ENCODE peak calls at places on chromosomes 2 and 18, in nine cellular contexts. X is A549, R is NCI-H2081, J is 8988T, Z is cardiac septum, H is GM23248, P is lung microvascular endothelial cell, N is AG20443, F is Calu3. B is an unnamed sample.

GRCh38 chr18:67135981-67136380 is 380.5 kb downstream of the DSEL start:
- DNase-seq in R (no peak), F (no peak), H (no peak), Z (no peak), N (no peak), P (no peak), X (no peak), J (no peak), B (no peak)

GRCh38 chr2:212994976-212995375 is 156.4 kb downstream of the IKZF2 start:
- DNase-seq in H (peak), F (no peak), X (no peak), P (no peak), N (no peak), R (no peak), Z (no peak), J (no peak), B (no peak)

GRCh38 chr2:215136669-215137328 is 1.6 kb downstream of the ABCA12 start:
- DNase-seq in H (peak), R (no peak), N (no peak), Z (no peak), X (no peak), P (no peak), J (no peak), F (no peak), B (no peak)

GRCh38 chr2:156385242-156385641 is 50.9 kb upstream of the GPD2 start:
- DNase-seq in H (no peak), J (no peak), P (peak), N (no peak), R (no peak), X (no peak), F (no peak), Z (no peak), B (no peak)

GRCh38 chr2:20614201-20615045 is 36.5 kb downstream of the HS1BP3 start:
- DNase-seq in F (peak), P (peak), R (peak), H (no peak), N (no peak), X (no peak), Z (peak), J (no peak), B (no peak)

GRCh38 chr2:177188482-177189469 is 23.8 kb upstream of the HNRNPA3 start:
- DNase-seq in J (no peak), Z (no peak), X (no peak), P (no peak), R (no peak), H (no peak), F (no peak), N (no peak), B (no peak)

GRCh38 chr18:3256693-3257626 is 5.0 kb upstream of the MYL12B start:
- DNase-seq in H (peak), R (no peak), N (peak), P (peak), F (no peak), Z (no peak), J (no peak), X (no peak), B (no peak)

GRCh38 chr2:173441222-173441621 is 86.5 kb downstream of the CDCA7 start:
- DNase-seq in J (no peak), Z (no peak), P (no peak), N (peak), H (peak), R (no peak), F (no peak), X (no peak), B (no peak)

GRCh38 chr2:228827056-228827455 is 444.0 kb downstream of the PID1 start:
- DNase-seq in N (peak), J (no peak), F (no peak), X (no peak), Z (no peak), P (no peak), H (peak), R (no peak), B (no peak)

GRCh38 chr2:179569834-179570233 is 291.6 kb downstream of the ZNF385B start:
- DNase-seq in R (no peak), J (no peak), N (peak), P (no peak), F (no peak), Z (no peak), H (peak), X (no peak), B (peak)

GRCh38 chr2:140442319-140442718 is 1662.1 kb upstream of the NXPH2 start:
- DNase-seq in N (no peak), X (no peak), F (no peak), P (no peak), H (no peak), Z (no peak), J (no peak), R (no peak), B (no peak)

GRCh38 chr2:109322111-109322510 is 193.1 kb downstream of the SH3RF3 start:
- DNase-seq in X (no peak), N (peak), P (peak), Z (peak), H (peak), F (no peak), J (no peak), R (no peak), B (no peak)

GRCh38 chr2:170022692-170023091 is 155.3 kb upstream of the MYO3B start:
- DNase-seq in H (peak), Z (no peak), P (no peak), R (no peak), X (no peak), F (no peak), J (no peak), N (peak), B (no peak)

GRCh38 chr18:62576858-62577512 is 54.2 kb downstream of the ZCCHC2 start:
- DNase-seq in X (no peak), H (no peak), R (no peak), J (no peak), Z (no peak), P (no peak), N (no peak), F (no peak), B (no peak)

GRCh38 chr2:112164876-112165275 is 26.7 kb downstream of the FBLN7 start:
- DNase-seq in J (no peak), H (no peak), R (no peak), X (no peak), P (no peak), Z (peak), F (no peak), N (no peak), B (no peak)

GRCh38 chr2:128317186-128317897 is 1.3 kb downstream of the HS6ST1 start:
- DNase-seq in P (no peak), J (peak), X (no peak), R (peak), F (peak), N (peak), Z (peak), H (peak), B (peak)

GRCh38 chr2:134758632-134759031 is 39.8 kb upstream of the TMEM163 start:
- DNase-seq in J (no peak), N (no peak), P (no peak), X (no peak), F (no peak), H (no peak), R (no peak), Z (no peak), B (peak)

GRCh38 chr2:101515512-101515911 is 40.6 kb upstream of the RFX8 start:
- DNase-seq in J (no peak), Z (no peak), F (peak), R (no peak), P (peak), N (peak), X (no peak), H (peak), B (no peak)

GRCh38 chr2:160224507-160224906 is 24.4 kb upstream of the ITGB6 start:
- DNase-seq in P (no peak), N (no peak), X (no peak), R (no peak), Z (no peak), H (peak), J (no peak), F (no peak), B (no peak)

GRCh38 chr2:98936133-98936916 is at the start of gene CRACDL:
- DNase-seq in J (peak), Z (no peak), X (no peak), P (peak), R (peak), H (peak), F (peak), N (peak), B (peak)

GRCh38 chr18:57210711-57211411 is 64.0 kb downstream of the BOD1L2 start:
- DNase-seq in P (no peak), Z (no peak), R (no peak), X (peak), N (no peak), J (no peak), F (peak), H (no peak), B (no peak)

GRCh38 chr2:19228092-19228670 is 130.2 kb downstream of the OSR1 start:
- DNase-seq in P (no peak), Z (no peak), J (no peak), N (no peak), F (no peak), H (no peak), R (no peak), X (no peak), B (no peak)

GRCh38 chr2:128633501-128633900 is 314.8 kb upstream of the HS6ST1 start:
- DNase-seq in P (no peak), R (no peak), H (peak), J (no peak), F (no peak), X (no peak), N (no peak), Z (peak), B (no peak)

GRCh38 chr2:233404227-233404626 is 49.9 kb downstream of the DGKD start:
- DNase-seq in N (peak), R (peak), H (peak), F (peak), J (no peak), Z (no peak), X (peak), P (peak), B (peak)

GRCh38 chr2:142973160-142973821 is 95.8 kb downstream of the KYNU start:
- DNase-seq in J (no peak), H (peak), R (no peak), P (no peak), X (no peak), N (no peak), F (no peak), Z (no peak), B (no peak)

GRCh38 chr2:37506407-37507068 is 162.1 kb downstream of the QPCT start:
- DNase-seq in F (no peak), N (peak), R (no peak), H (peak), Z (no peak), P (no peak), J (no peak), X (no peak), B (no peak)

GRCh38 chr2:239597216-239597615 is 196.4 kb upstream of the HDAC4 start:
- DNase-seq in P (no peak), F (no peak), N (no peak), H (no peak), J (no peak), Z (peak), X (no peak), R (no peak), B (no peak)

GRCh38 chr2:26847663-26848335 is at the start of gene DPYSL5:
- DNase-seq in F (peak), P (no peak), Z (no peak), R (peak), H (no peak), N (no peak), J (no peak), X (peak), B (no peak)

GRCh38 chr2:25794544-25795276 is 83.6 kb downstream of the ASXL2 start:
- DNase-seq in F (no peak), R (no peak), H (no peak), X (no peak), N (no peak), P (peak), J (no peak), Z (no peak), B (peak)

GRCh38 chr18:23422751-23423418 is 30.2 kb upstream of the RIOK3 start:
- DNase-seq in N (peak), P (no peak), Z (peak), F (peak), X (peak), R (no peak), J (no peak), H (peak), B (no peak)

GRCh38 chr2:181138816-181139215 is 158.4 kb downstream of the UBE2E3 start:
- DNase-seq in J (no peak), Z (no peak), X (no peak), F (no peak), P (no peak), N (peak), R (no peak), H (peak), B (no peak)

GRCh38 chr2:200860092-200860795 is 4.2 kb downstream of the CLK1 start:
- DNase-seq in P (peak), X (no peak), N (peak), R (no peak), Z (no peak), J (no peak), F (no peak), H (peak), B (no peak)

GRCh38 chr2:110099471-110100225 is 16.0 kb downstream of the MALL start:
- DNase-seq in X (no peak), Z (no peak), N (no peak), P (no peak), F (no peak), H (no peak), R (no peak), J (no peak), B (no peak)

GRCh38 chr2:44615950-44616518 is 254.3 kb downstream of the CAMKMT start:
- DNase-seq in N (no peak), H (peak), X (no peak), Z (no peak), F (no peak), R (no peak), P (no peak), J (no peak), B (no peak)

GRCh38 chr2:227130636-227131035 is 33.4 kb downstream of the COL4A4 start:
- DNase-seq in P (no peak), J (no peak), H (no peak), Z (no peak), R (no peak), F (no peak), N (no peak), X (no peak), B (no peak)

B was measured in Kasumi-1.